ENCODE peak calls at places on chromosome 14, in six cellular contexts. Z is H1; S is mucosa of descending colon; K is A549; O is CD8-positive, alpha-beta T cell; N is WERI-Rb-1. M is an unnamed sample.
A peak's percentile ranks its signal among the peaks of the same experiment; 100 is the strongest.

GRCh38 chr14:22658951-22659350 is 14.8 kb upstream of the OR6J1 start:
- DNase-seq in Z (no peak), S (no peak), K (no peak), O (no peak), N (no peak), M (no peak)

GRCh38 chr14:35353409-35354172 is 51.0 kb downstream of the NFKBIA start:
- DNase-seq in Z (no peak), S (no peak), K (peak; percentile 57), O (no peak), N (no peak), M (no peak)

GRCh38 chr14:22556021-22556989 is 32.7 kb downstream of the DAD1 start:
- DNase-seq in Z (no peak), S (peak; percentile 79), K (no peak), O (peak; percentile 97), N (no peak), M (no peak)

GRCh38 chr14:32545109-32545857 is 216.2 kb downstream of the AKAP6 start:
- DNase-seq in Z (no peak), S (no peak), K (no peak), O (no peak), N (no peak), M (no peak)

GRCh38 chr14:91315844-91316267 is 71.4 kb upstream of the GPR68 start:
- DNase-seq in Z (no peak), S (peak; percentile 58), K (no peak), O (peak; percentile 88), N (no peak), M (no peak)

GRCh38 chr14:100673807-100674154 is 52.9 kb upstream of the DLK1 start:
- DNase-seq in Z (no peak), S (no peak), K (no peak), O (no peak), N (no peak), M (no peak)

GRCh38 chr14:102875652-102876051 is 46.8 kb upstream of the AMN start:
- DNase-seq in Z (no peak), S (no peak), K (no peak), O (no peak), N (no peak), M (no peak)

GRCh38 chr14:80959448-80960006 is 4.1 kb downstream of the TSHR start:
- DNase-seq in Z (no peak), S (no peak), K (no peak), O (peak; percentile 61), N (no peak), M (no peak)

GRCh38 chr14:105494606-105494929 is 3.5 kb downstream of the TEDC1 start:
- DNase-seq in Z (no peak), S (no peak), K (no peak), O (no peak), N (no peak), M (no peak)

GRCh38 chr14:87351007-87351406 is 642.0 kb downstream of the GALC start:
- DNase-seq in Z (no peak), S (no peak), K (no peak), O (no peak), N (no peak), M (peak; percentile 62)

GRCh38 chr14:87896393-87897380 is 96.3 kb downstream of the GALC start:
- DNase-seq in Z (no peak), S (no peak), K (peak; percentile 54), O (no peak), N (no peak), M (no peak)

GRCh38 chr14:61484826-61485584 is 163.6 kb downstream of the PRKCH start:
- DNase-seq in Z (no peak), S (no peak), K (no peak), O (no peak), N (no peak), M (no peak)

GRCh38 chr14:96086032-96086431 is 46.9 kb downstream of the C14orf132 start:
- DNase-seq in Z (no peak), S (no peak), K (peak; percentile 42), O (no peak), N (no peak), M (no peak)

GRCh38 chr14:90444077-90444696 is 47.4 kb downstream of the CALM1 start:
- DNase-seq in Z (no peak), S (no peak), K (no peak), O (no peak), N (no peak), M (no peak)

GRCh38 chr14:105860615-105861580 is 334.5 kb downstream of the TMEM121 start:
- DNase-seq in Z (no peak), S (peak; percentile 30), K (no peak), O (peak; percentile 49), N (no peak), M (peak; percentile 8)

GRCh38 chr14:88154321-88154720 is 149.4 kb downstream of the GPR65 start:
- DNase-seq in Z (no peak), S (no peak), K (no peak), O (no peak), N (no peak), M (no peak)

GRCh38 chr14:55957950-55958349 is 160.3 kb upstream of the PELI2 start:
- DNase-seq in Z (peak; percentile 49), S (no peak), K (no peak), O (no peak), N (no peak), M (no peak)

GRCh38 chr14:50086316-50086700 is 30.1 kb downstream of the VCPKMT start:
- DNase-seq in Z (no peak), S (no peak), K (no peak), O (no peak), N (no peak), M (no peak)

GRCh38 chr14:33836203-33836894 is 114.5 kb downstream of the EGLN3 start:
- DNase-seq in Z (no peak), S (no peak), K (no peak), O (no peak), N (no peak), M (no peak)

GRCh38 chr14:33938131-33938949 is 12.5 kb downstream of the EGLN3 start:
- DNase-seq in Z (peak; percentile 58), S (peak; percentile 86), K (peak; percentile 65), O (no peak), N (no peak), M (peak; percentile 81)

GRCh38 chr14:74973003-74973614 is 17.7 kb upstream of the PGF start:
- DNase-seq in Z (no peak), S (peak; percentile 53), K (no peak), O (peak; percentile 61), N (no peak), M (peak; percentile 66)

GRCh38 chr14:33475623-33476022 is 475.3 kb downstream of the EGLN3 start:
- DNase-seq in Z (peak; percentile 76), S (peak; percentile 69), K (peak; percentile 27), O (no peak), N (peak; percentile 57), M (peak; percentile 93)

GRCh38 chr14:52913271-52913670 is 37.6 kb downstream of the FERMT2 start:
- DNase-seq in Z (no peak), S (no peak), K (no peak), O (no peak), N (no peak), M (no peak)

GRCh38 chr14:101707285-101707842 is 54.1 kb upstream of the PPP2R5C start:
- DNase-seq in Z (peak; percentile 59), S (peak; percentile 53), K (peak; percentile 81), O (peak; percentile 79), N (peak; percentile 49), M (peak; percentile 85)
- H3K4me3 ChIP-seq in Z (no peak overlapping the region), S (no peak overlapping the region), K (no peak overlapping the region), O (no peak overlapping the region), N (no peak overlapping the region), M (no peak overlapping the region)

GRCh38 chr14:97277711-97278110 is 480.5 kb downstream of the VRK1 start:
- DNase-seq in Z (peak; percentile 60), S (no peak), K (no peak), O (no peak), N (no peak), M (peak; percentile 74)

GRCh38 chr14:97273540-97273939 is 476.4 kb downstream of the VRK1 start:
- DNase-seq in Z (no peak), S (no peak), K (no peak), O (no peak), N (no peak), M (peak; percentile 58)

GRCh38 chr14:97274626-97275025 is 477.4 kb downstream of the VRK1 start:
- DNase-seq in Z (no peak), S (no peak), K (no peak), O (no peak), N (no peak), M (no peak)

GRCh38 chr14:97275276-97275675 is 478.1 kb downstream of the VRK1 start:
- DNase-seq in Z (no peak), S (no peak), K (no peak), O (no peak), N (no peak), M (no peak)

DNA sequence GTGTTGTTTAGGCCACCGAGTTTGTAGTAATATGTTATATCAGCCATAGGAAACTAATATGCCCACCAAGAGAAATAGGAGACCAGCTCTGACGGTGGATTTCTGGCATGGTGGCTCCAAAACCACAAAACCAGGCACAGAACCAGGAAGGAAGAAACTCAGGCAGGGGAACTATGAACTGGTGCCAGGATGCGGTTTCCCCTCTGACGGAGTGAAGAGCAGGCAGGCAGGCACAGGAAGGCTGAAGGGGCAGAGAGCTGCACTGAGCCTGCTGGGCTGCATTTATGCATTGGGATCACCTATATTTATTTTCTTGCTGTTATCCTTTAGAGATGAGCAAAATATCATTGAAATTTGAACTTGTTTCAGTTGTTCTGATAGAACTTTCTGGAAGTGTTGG is 479.4 kb downstream of the VRK1 start:
- DNase-seq in Z (no peak), S (no peak), K (no peak), O (peak; percentile 55), N (no peak), M (no peak)
- H3K9me3 ChIP-seq in Z (no peaks in the 10 kb centered on the region), S (no peaks in the 10 kb centered on the region), K (no peaks in the 10 kb centered on the region), O (no peaks in the 10 kb centered on the region), N (no peaks in the 10 kb centered on the region), M (no peaks in the 10 kb centered on the region)

GRCh38 chr14:68250950-68251765 is 431.6 kb downstream of the RAD51B start:
- DNase-seq in Z (no peak), S (no peak), K (no peak), O (no peak), N (no peak), M (no peak)
- TF ChIP-seq CTCF in Z (no peak), S (no peak), K (peak; percentile 14), O (no peak), N (no peak), M (no peak)

GRCh38 chr14:77306406-77307098 is 14.1 kb downstream of the POMT2 start:
- DNase-seq in Z (no peak), S (no peak), K (no peak), O (no peak), N (no peak), M (no peak)

GRCh38 chr14:77310041-77310440 is 10.6 kb downstream of the POMT2 start:
- DNase-seq in Z (no peak), S (no peak), K (no peak), O (no peak), N (no peak), M (no peak)

GRCh38 chr14:77305696-77306095 is 15.0 kb downstream of the POMT2 start:
- DNase-seq in Z (no peak), S (no peak), K (no peak), O (no peak), N (no peak), M (no peak)

GRCh38 chr14:77309122-77309521 is 11.6 kb downstream of the POMT2 start:
- DNase-seq in Z (no peak), S (no peak), K (no peak), O (no peak), N (no peak), M (no peak)

DNA sequence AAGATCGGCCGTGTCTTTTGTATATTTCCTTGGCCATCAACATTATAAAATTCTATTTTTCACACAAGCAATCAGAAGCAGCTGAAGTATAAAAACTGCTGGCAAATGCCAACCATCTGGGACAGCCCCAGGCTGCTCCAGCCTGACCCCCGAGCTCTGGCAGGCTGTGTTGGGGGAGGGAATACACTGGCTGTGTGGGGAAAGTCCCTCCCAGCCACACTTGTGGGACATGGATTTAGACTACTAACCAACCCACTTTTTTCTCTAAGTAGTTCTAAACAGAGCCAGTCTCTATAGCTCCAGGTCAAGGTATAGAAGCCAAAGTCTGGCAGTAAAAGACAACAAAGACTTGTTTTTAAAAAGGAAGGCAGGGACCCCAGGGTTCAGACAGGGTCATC is 13.6 kb downstream of the POMT2 start:
- DNase-seq in Z (no peak), S (no peak), K (no peak), O (no peak), N (peak; percentile 55), M (no peak)
- H3K4me3 ChIP-seq in Z (no peak overlapping the region), S (no peak overlapping the region), K (no peak overlapping the region), O (no peak overlapping the region), N (no peak overlapping the region), M (no peak overlapping the region)

M was measured in endodermal cell.